ENCODE peak calls at places on chromosomes 2 and 18, in ten cellular contexts. I is body of pancreas, X is adrenal gland, G is upper lobe of right lung, H is WERI-Rb-1, J is neuronal stem cell, U is heart left ventricle, Q is right lobe of liver, C is RWPE2, T is OCI-LY7. F is an unnamed sample.

GRCh38 chr18:54444309-54444914 is 86.7 kb downstream of the C18orf54 start:
- DNase-seq in Q (peak; percentile 56), H (peak; percentile 47), I (peak; percentile 51), U (peak; percentile 53), J (peak; percentile 71), T (peak; percentile 40), X (peak; percentile 37), C (no peak), G (no peak), F (no peak)

GRCh38 chr2:239085201-239085992 is 237.5 kb downstream of the TWIST2 start:
- DNase-seq in J (no peak), C (no peak), H (no peak), I (no peak), T (no peak), X (no peak), Q (no peak), G (no peak), U (no peak), F (no peak)

GRCh38 chr2:84904717-84905174 is 710 bp upstream of the TMSB10 start:
- DNase-seq in T (peak; percentile 28), H (peak; percentile 67), J (no peak), G (peak; percentile 92), C (no peak), Q (peak; percentile 62), I (peak; percentile 85), X (peak; percentile 66), U (peak; percentile 85), F (no peak)

GRCh38 chr2:10537522-10538195 is 89.5 kb upstream of the ODC1 start:
- DNase-seq in I (no peak), G (no peak), H (no peak), C (no peak), X (no peak), T (no peak), Q (no peak), U (no peak), J (no peak), F (no peak)

GRCh38 chr2:105977212-105977611 is 216.9 kb downstream of the UXS1 start:
- DNase-seq in X (no peak), C (no peak), U (no peak), H (no peak), Q (no peak), J (no peak), G (no peak), I (no peak), T (no peak), F (no peak)

GRCh38 chr2:195710407-195710806 is 53.4 kb downstream of the SLC39A10 start:
- DNase-seq in U (no peak), C (no peak), G (no peak), J (no peak), Q (no peak), X (no peak), H (no peak), I (no peak), T (no peak), F (no peak)

GRCh38 chr18:57122906-57123510 is 23.9 kb upstream of the BOD1L2 start:
- DNase-seq in C (no peak), T (no peak), X (no peak), Q (no peak), U (no peak), G (no peak), H (no peak), J (no peak), I (no peak), F (no peak)

GRCh38 chr2:134258684-134259408 is 5.0 kb downstream of the MGAT5 start:
- DNase-seq in X (no peak), G (no peak), I (no peak), C (no peak), T (peak; percentile 73), J (no peak), U (no peak), Q (no peak), H (no peak), F (peak; percentile 71)

GRCh38 chr2:3041841-3042600 is 335.6 kb downstream of the EIPR1 start:
- DNase-seq in G (no peak), J (no peak), U (peak; percentile 89), C (no peak), I (peak; percentile 83), Q (peak; percentile 36), H (peak; percentile 89), T (no peak), X (peak; percentile 25), F (no peak)

GRCh38 chr2:38064805-38065501 is 11.0 kb downstream of the CYP1B1 start:
- DNase-seq in G (no peak), X (no peak), C (no peak), I (no peak), T (no peak), J (no peak), U (no peak), H (no peak), Q (no peak), F (no peak)

GRCh38 chr2:227464851-227465250 is 7.1 kb upstream of the AGFG1 start:
- DNase-seq in I (no peak), G (no peak), Q (no peak), T (no peak), X (no peak), H (no peak), C (no peak), U (no peak), J (no peak), F (no peak)

GRCh38 chr2:102618452-102619413 is 620 bp upstream of the SLC9A2 start:
- DNase-seq in I (no peak), T (no peak), H (peak; percentile 7), C (no peak), G (peak; percentile 80), J (peak; percentile 47), Q (no peak), U (peak; percentile 64), X (peak; percentile 15), F (no peak)

GRCh38 chr2:54360055-54360792 is 95.9 kb upstream of the SPTBN1 start:
- DNase-seq in Q (no peak), G (no peak), J (no peak), T (no peak), C (no peak), H (no peak), U (no peak), I (peak; percentile 55), X (peak; percentile 68), F (no peak)

GRCh38 chr2:234968633-234969328 is 17.0 kb downstream of the SH3BP4 start:
- DNase-seq in G (no peak), I (no peak), U (no peak), H (no peak), X (no peak), C (no peak), T (no peak), J (no peak), Q (no peak), F (no peak)

DNA sequence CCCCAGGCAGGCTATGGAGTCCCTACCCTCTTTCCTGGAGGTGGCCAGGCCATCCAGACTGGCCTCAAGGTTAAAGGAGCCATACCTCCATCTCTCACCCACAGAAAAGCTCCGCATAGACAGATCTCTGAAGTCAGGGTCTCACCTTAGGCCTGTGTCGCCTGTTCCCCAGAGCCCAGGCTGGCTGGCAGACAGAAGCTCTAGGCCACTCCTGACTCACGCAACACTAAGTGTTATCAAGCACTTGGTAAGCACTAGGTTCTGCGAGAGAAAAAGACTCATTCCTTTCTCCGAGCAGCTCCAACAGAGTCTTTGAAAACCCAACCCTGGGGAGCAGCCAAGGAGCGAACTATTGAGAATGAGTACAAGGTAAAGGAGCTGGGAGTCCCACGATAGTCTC is 6.1 kb downstream of the SMAD7 start:
- DNase-seq in U (no peak), I (no peak), J (no peak), T (no peak), C (no peak), Q (no peak), G (peak; percentile 60), H (no peak), X (peak; percentile 63), F (no peak)
- H3K4me3 ChIP-seq in U (peak overlapping the region; percentile 96), I (no peak overlapping the region), J (no peak overlapping the region), T (no peak overlapping the region), C (no peak overlapping the region), Q (no peak overlapping the region), G (peak overlapping the region; percentile 83), H (no peak overlapping the region), X (peak overlapping the region; percentile 17), F (peak overlapping the region; percentile 35)

DNA sequence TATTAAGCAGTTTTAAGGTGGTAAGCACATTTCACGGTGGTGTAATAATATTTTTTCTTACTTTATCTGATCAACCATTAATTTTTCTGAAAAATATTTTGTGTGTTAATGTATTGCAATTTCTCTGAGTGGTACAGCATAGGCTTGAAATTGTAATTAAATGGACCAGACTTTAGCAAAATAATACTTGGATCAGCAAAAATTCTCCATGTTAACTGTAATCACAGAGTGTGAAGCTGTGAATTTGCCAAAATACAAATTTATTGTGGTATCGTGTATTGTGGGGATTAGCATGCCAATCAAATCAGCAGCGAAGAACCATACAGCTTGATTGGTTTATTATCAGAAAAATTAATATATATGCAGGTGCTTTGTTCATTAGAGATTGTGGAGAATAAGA is 1088.9 kb upstream of the GYPC start:
- DNase-seq in I (no peak), X (no peak), U (no peak), G (no peak), T (no peak), Q (no peak), J (no peak), H (no peak), C (no peak), F (no peak)
- H3K9me3 ChIP-seq in I (no peaks in the 10 kb centered on the region), X (no peaks in the 10 kb centered on the region), U (no peaks in the 10 kb centered on the region), G (no peaks in the 10 kb centered on the region), T (no peaks in the 10 kb centered on the region), Q (no peaks in the 10 kb centered on the region), J (no peaks in the 10 kb centered on the region), H (no peaks in the 10 kb centered on the region), C (no peaks in the 10 kb centered on the region), F (no peaks in the 10 kb centered on the region)

DNA sequence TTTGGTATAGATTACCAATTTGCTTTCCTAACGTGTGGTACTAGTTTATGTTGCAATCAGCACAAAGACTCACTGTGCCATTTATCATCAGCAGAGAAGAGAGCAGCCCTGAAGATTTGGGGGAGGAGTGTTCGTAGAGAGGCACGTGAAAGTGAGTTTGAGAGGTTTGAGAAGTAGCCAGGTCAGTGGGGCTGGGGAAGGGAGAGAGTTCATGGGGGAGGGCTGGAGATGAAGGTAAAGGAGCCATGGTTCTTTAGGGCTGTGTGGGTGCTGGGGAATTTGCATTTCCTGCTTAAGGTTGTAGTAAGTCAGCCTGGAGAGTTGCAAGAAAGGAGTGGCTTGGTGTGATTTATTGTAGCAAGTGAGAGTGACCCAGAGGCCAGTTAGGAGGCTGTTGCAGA is 172.0 kb downstream of the NEDD4L start:
- DNase-seq in T (no peak), G (no peak), X (peak; percentile 62), C (no peak), H (no peak), J (no peak), U (no peak), Q (no peak), I (no peak), F (no peak)
- H3K27ac ChIP-seq in T (no peak overlapping the region), G (no peak overlapping the region), X (no peak overlapping the region), C (peak overlapping the region; percentile 91), H (no peak overlapping the region), J (no peak overlapping the region), U (no peak overlapping the region), Q (no peak overlapping the region), I (peak overlapping the region; percentile 22), F (no peak overlapping the region)

DNA sequence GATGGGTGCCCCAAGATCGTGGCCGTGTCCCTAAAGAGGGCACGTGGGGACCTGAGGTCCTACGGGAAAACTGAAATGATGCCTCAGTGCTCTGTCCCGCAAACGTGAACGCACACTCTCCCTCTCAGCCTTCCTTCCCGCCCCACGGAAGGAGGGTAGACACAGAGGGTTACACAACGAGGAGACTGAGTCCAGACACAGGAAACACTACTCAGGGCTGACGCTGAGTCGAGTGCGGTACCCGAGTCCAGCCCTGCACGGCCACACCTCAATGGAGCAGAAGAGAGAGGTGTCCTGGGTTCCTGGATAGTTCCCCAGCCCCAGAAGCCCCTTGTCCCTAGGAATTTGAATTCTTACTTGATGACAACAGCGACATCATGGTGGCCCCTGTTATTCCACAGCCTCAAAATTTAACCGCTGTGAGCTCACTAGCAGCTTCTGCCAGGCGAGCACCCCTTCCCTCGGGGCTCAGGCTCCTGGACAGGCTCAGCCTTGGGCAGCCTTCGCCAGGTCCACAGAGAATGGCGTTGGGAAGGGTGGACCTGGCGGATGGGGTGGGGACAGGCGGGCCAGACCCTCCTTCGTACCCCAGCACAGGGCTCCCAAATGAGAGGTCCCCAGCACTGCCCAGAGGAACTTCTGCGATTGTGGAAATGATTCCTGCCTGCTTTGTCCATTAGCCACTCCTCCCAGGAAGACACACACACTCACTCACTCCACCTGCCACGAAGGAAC is 980 bp upstream of the RNPEPL1 start:
- DNase-seq in U (peak; percentile 58), H (peak; percentile 8), T (no peak), X (peak; percentile 14), I (peak; percentile 38), C (peak; percentile 55), J (no peak), G (peak; percentile 65), Q (peak; percentile 56), F (peak; percentile 36)
- H3K4me3 ChIP-seq in U (peak overlapping the region; percentile 68), H (peak overlapping the region; percentile 62), T (peak overlapping the region; percentile 72), X (peak overlapping the region; percentile 76), I (peak overlapping the region; percentile 42), C (peak overlapping the region; percentile 88), J (peak overlapping the region; percentile 57), G (peak overlapping the region; percentile 83), Q (peak overlapping the region; percentile 68), F (peak overlapping the region; percentile 82)